ENCODE peak calls at places on chromosome 20, in nine cellular contexts. H is left lung; O is IMR-90; X is cardiac muscle cell; A is endodermal cell; T is mucosa of descending colon; L is CD8-positive, alpha-beta T cell; C is tibial artery; E is brain microvascular endothelial cell. K is an unnamed sample.

GRCh38 chr20:52001999-52002666 is 189.4 kb downstream of the ZFP64 start:
- DNase-seq in H (no peak), O (peak; percentile 30), X (no peak), A (no peak), T (no peak), L (no peak), C (no peak), E (peak; percentile 16), K (peak; percentile 56)

GRCh38 chr20:60202046-60202445 is 243.8 kb downstream of the CDH26 start:
- DNase-seq in H (no peak), O (no peak), X (no peak), A (no peak), T (no peak), L (no peak), C (no peak), E (no peak), K (no peak)

GRCh38 chr20:40897177-40897700 is 131.4 kb upstream of the TOP1 start:
- DNase-seq in H (no peak), O (peak; percentile 47), X (no peak), A (no peak), T (no peak), L (no peak), C (no peak), E (no peak), K (peak; percentile 56)

GRCh38 chr20:16556299-16556698 is 16.9 kb downstream of the KIF16B start:
- DNase-seq in H (no peak), O (peak; percentile 75), X (no peak), A (no peak), T (no peak), L (no peak), C (no peak), E (peak; percentile 81), K (no peak)

GRCh38 chr20:50554694-50555579 is 44.8 kb downstream of the PTPN1 start:
- DNase-seq in H (no peak), O (no peak), X (no peak), A (no peak), T (no peak), L (no peak), C (no peak), E (no peak), K (no peak)

GRCh38 chr20:14963262-14963663 is 625.9 kb upstream of the FLRT3 start:
- DNase-seq in H (no peak), O (no peak), X (no peak), A (peak; percentile 61), T (no peak), L (no peak), C (no peak), E (peak; percentile 23), K (no peak)

GRCh38 chr20:57746832-57747404 is 37.1 kb upstream of the PMEPA1 start:
- DNase-seq in H (peak; percentile 7), O (no peak), X (no peak), A (no peak), T (no peak), L (no peak), C (no peak), E (no peak), K (no peak)

GRCh38 chr20:59152559-59153354 is 10.9 kb upstream of the ZNF831 start:
- DNase-seq in H (peak; percentile 61), O (no peak), X (no peak), A (no peak), T (no peak), L (no peak), C (no peak), E (no peak), K (no peak)

GRCh38 chr20:49310695-49311094 is 32.8 kb upstream of the ZNFX1 start:
- DNase-seq in H (no peak), O (peak; percentile 19), X (no peak), A (no peak), T (no peak), L (no peak), C (no peak), E (peak; percentile 14), K (no peak)

GRCh38 chr20:36793294-36794115 is 19.9 kb upstream of the DSN1 start:
- DNase-seq in H (no peak), O (no peak), X (no peak), A (no peak), T (no peak), L (no peak), C (no peak), E (no peak), K (no peak)

GRCh38 chr20:36202891-36203338 is 33.4 kb upstream of the AAR2 start:
- DNase-seq in H (peak; percentile 53), O (peak; percentile 19), X (peak; percentile 66), A (peak; percentile 94), T (peak; percentile 76), L (peak; percentile 82), C (peak; percentile 62), E (peak; percentile 25), K (peak; percentile 70)

GRCh38 chr20:59784365-59785117 is 148.9 kb downstream of the SYCP2 start:
- DNase-seq in H (no peak), O (no peak), X (no peak), A (peak; percentile 36), T (no peak), L (no peak), C (no peak), E (no peak), K (no peak)

GRCh38 chr20:3731944-3732326 is 550 bp upstream of the HSPA12B start:
- DNase-seq in H (no peak), O (no peak), X (no peak), A (no peak), T (no peak), L (no peak), C (no peak), E (no peak), K (no peak)

GRCh38 chr20:3734111-3734843 is 1.8 kb downstream of the HSPA12B start:
- DNase-seq in H (peak; percentile 66), O (no peak), X (no peak), A (no peak), T (peak; percentile 46), L (no peak), C (no peak), E (no peak), K (no peak)

GRCh38 chr20:3730803-3731370 is 1.6 kb upstream of the HSPA12B start:
- DNase-seq in H (no peak), O (no peak), X (no peak), A (peak; percentile 36), T (no peak), L (no peak), C (no peak), E (no peak), K (no peak)

GRCh38 chr20:3733119-3733995 is 872 bp downstream of the HSPA12B start:
- DNase-seq in H (no peak), O (no peak), X (no peak), A (no peak), T (no peak), L (no peak), C (no peak), E (no peak), K (no peak)

GRCh38 chr20:3732327-3733118 is at the start of gene HSPA12B:
- DNase-seq in H (no peak), O (no peak), X (peak; percentile 35), A (peak; percentile 77), T (no peak), L (no peak), C (no peak), E (no peak), K (no peak)
- H3K4me3 ChIP-seq in H (peak within 1 kb of the TSS; percentile 51), O (no peak within 1 kb of the TSS), X (no peak within 1 kb of the TSS), A (no peak within 1 kb of the TSS), T (no peak within 1 kb of the TSS), L (no peak within 1 kb of the TSS), C (peak within 1 kb of the TSS; percentile 29), E (no peak within 1 kb of the TSS), K (no peak within 1 kb of the TSS)

GRCh38 chr20:61875221-61875885 is 190.3 kb downstream of the TAF4 start:
- DNase-seq in H (no peak), O (no peak), X (peak; percentile 34), A (peak; percentile 78), T (no peak), L (no peak), C (no peak), E (no peak), K (no peak)
- TF ChIP-seq CTCF in H (no peak), O (no peak), X (no peak), A (peak; percentile 63), T (no peak), L (no peak), C (no peak), E (no peak), K (no peak)

DNA sequence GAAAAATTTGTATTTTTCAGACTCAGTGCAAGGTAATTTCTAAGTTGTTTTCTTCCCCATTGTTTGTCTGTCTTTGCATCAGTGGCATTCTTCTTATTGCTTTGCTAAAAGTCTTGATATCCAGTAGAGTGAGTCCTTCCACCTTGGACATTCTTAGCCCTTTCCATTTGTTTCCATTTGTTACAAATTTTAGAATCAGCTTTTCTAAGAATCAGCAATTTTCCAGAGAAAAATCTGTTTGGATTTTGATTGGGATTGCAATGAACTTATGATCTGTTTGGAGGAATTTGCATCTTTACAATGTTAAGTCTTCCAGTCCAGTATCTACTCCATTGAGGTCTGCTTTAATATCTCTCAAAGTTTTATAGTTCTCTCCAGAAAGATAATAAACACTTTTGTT is 36.4 kb downstream of the LRRN4 start:
- DNase-seq in H (no peak), O (no peak), X (no peak), A (no peak), T (no peak), L (no peak), C (no peak), E (no peak), K (no peak)
- H3K36me3 ChIP-seq in H (no peaks in the 10 kb centered on the region), O (peaks cover 19% of the 10 kb centered on the region), X (peaks cover 42% of the 10 kb centered on the region), A (peaks cover 68% of the 10 kb centered on the region), T (no peaks in the 10 kb centered on the region), L (peaks cover 10% of the 10 kb centered on the region), C (peaks cover 24% of the 10 kb centered on the region), E (peaks cover 20% of the 10 kb centered on the region), K (peaks cover 30% of the 10 kb centered on the region)

GRCh38 chr20:39756828-39757227 is 794.7 kb downstream of the DHX35 start:
- DNase-seq in H (no peak), O (no peak), X (no peak), A (no peak), T (no peak), L (no peak), C (no peak), E (no peak), K (no peak)
- H3K4me3 ChIP-seq in H (no peak overlapping the region), O (no peak overlapping the region), X (no peak overlapping the region), A (no peak overlapping the region), T (no peak overlapping the region), L (no peak overlapping the region), C (no peak overlapping the region), E (no peak overlapping the region), K (no peak overlapping the region)

GRCh38 chr20:21159658-21160380 is 33.9 kb downstream of the KIZ start:
- DNase-seq in H (no peak), O (peak; percentile 52), X (no peak), A (no peak), T (no peak), L (no peak), C (no peak), E (no peak), K (no peak)

GRCh38 chr20:21166801-21167200 is 40.9 kb downstream of the KIZ start:
- DNase-seq in H (no peak), O (no peak), X (no peak), A (no peak), T (no peak), L (no peak), C (no peak), E (no peak), K (no peak)

GRCh38 chr20:21162631-21163030 is 36.7 kb downstream of the KIZ start:
- DNase-seq in H (no peak), O (no peak), X (no peak), A (no peak), T (no peak), L (no peak), C (no peak), E (no peak), K (no peak)

GRCh38 chr20:21157006-21157405 is 31.1 kb downstream of the KIZ start:
- DNase-seq in H (no peak), O (no peak), X (no peak), A (no peak), T (no peak), L (no peak), C (no peak), E (no peak), K (no peak)

GRCh38 chr20:21161926-21162325 is 36.0 kb downstream of the KIZ start:
- DNase-seq in H (no peak), O (no peak), X (no peak), A (no peak), T (no peak), L (no peak), C (no peak), E (no peak), K (no peak)
- TF ChIP-seq CTCF in H (no peak), O (no peak), X (no peak), A (no peak), T (no peak), L (no peak), C (no peak), E (no peak), K (no peak)

K was measured in A673.